ENCODE peak calls at places on chromosomes 1 and 21, in five cellular contexts. O is Peyer's patch, S is left lung, U is adrenal gland, V is psoas muscle. B is an unnamed sample.

GRCh38 chr1:192654607-192655389 is 18.9 kb downstream of the RGS13 start:
- DNase-seq in U (no peak), S (no peak), O (no peak), V (no peak), B (peak; percentile 24)

GRCh38 chr1:3743421-3743820 is 8.8 kb upstream of the CCDC27 start:
- DNase-seq in O (no peak), U (no peak), S (no peak), V (no peak), B (no peak)

GRCh38 chr21:38240121-38240520 is 16.7 kb upstream of the KCNJ15 start:
- DNase-seq in U (no peak), S (no peak), V (no peak), O (no peak), B (no peak)

GRCh38 chr1:109983380-109984189 is 980 bp upstream of the AHCYL1 start:
- DNase-seq in V (no peak), O (no peak), U (no peak), S (no peak), B (no peak)

GRCh38 chr1:6523566-6523965 is 30.7 kb downstream of the NOL9 start:
- DNase-seq in S (no peak), V (peak; percentile 53), O (no peak), U (peak; percentile 65), B (no peak)

GRCh38 chr1:64875101-64875500 is 91.2 kb downstream of the JAK1 start:
- DNase-seq in S (no peak), U (no peak), V (no peak), O (no peak), B (no peak)

GRCh38 chr1:224273651-224274050 is 56.3 kb downstream of the NVL start:
- DNase-seq in V (no peak), O (no peak), U (no peak), S (no peak), B (peak; percentile 16)

GRCh38 chr1:232218955-232219865 is 410.7 kb downstream of the SIPA1L2 start:
- DNase-seq in V (no peak), S (no peak), O (no peak), U (no peak), B (no peak)

GRCh38 chr1:99327357-99327756 is 63.1 kb downstream of the PLPPR4 start:
- DNase-seq in O (no peak), U (no peak), S (no peak), V (no peak), B (no peak)

GRCh38 chr1:115547661-115548060 is 94.1 kb upstream of the VANGL1 start:
- DNase-seq in V (no peak), U (no peak), S (no peak), O (no peak), B (no peak)

GRCh38 chr1:223720987-223721591 is 8.8 kb downstream of the CAPN2 start:
- DNase-seq in O (no peak), S (no peak), V (no peak), U (peak; percentile 68), B (peak; percentile 89)

GRCh38 chr1:201220388-201220715 is 29.7 kb downstream of the IGFN1 start:
- DNase-seq in V (no peak), U (no peak), O (no peak), S (no peak), B (no peak)

GRCh38 chr1:109514846-109515245 is 5.3 kb upstream of the AMIGO1 start:
- DNase-seq in V (no peak), U (no peak), S (no peak), O (no peak), B (no peak)

GRCh38 chr1:23214640-23215039 is 2.7 kb downstream of the HTR1D start:
- DNase-seq in O (no peak), S (no peak), U (no peak), V (no peak), B (no peak)

GRCh38 chr1:1059494-1060280 is 14.4 kb downstream of the RNF223 start:
- DNase-seq in U (peak; percentile 74), S (peak; percentile 96), V (peak; percentile 94), O (peak; percentile 94), B (no peak)

GRCh38 chr1:44723064-44723463 is 7.9 kb downstream of the RNU5D-1 start:
- DNase-seq in U (no peak), O (no peak), V (no peak), S (no peak), B (no peak)

GRCh38 chr1:150663322-150663721 is 33.6 kb downstream of the GOLPH3L start:
- DNase-seq in U (no peak), O (no peak), S (no peak), V (no peak), B (no peak)

GRCh38 chr1:167052389-167052788 is 37.8 kb downstream of the GPA33 start:
- DNase-seq in V (no peak), S (no peak), O (no peak), U (no peak), B (no peak)

GRCh38 chr21:45602106-45602505 is 41.4 kb upstream of the PCBP3 start:
- DNase-seq in U (no peak), O (no peak), V (no peak), S (no peak), B (no peak)

GRCh38 chr1:212671342-212672031 is 28.2 kb downstream of the BATF3 start:
- DNase-seq in V (no peak), U (peak; percentile 43), O (peak; percentile 37), S (no peak), B (no peak)

GRCh38 chr1:184158911-184159701 is 107.6 kb downstream of the TSEN15 start:
- DNase-seq in O (no peak), V (no peak), U (no peak), S (no peak), B (no peak)

GRCh38 chr1:47711211-47711847 is 273.5 kb downstream of the FOXD2 start:
- DNase-seq in O (no peak), V (no peak), U (no peak), S (no peak), B (no peak)

GRCh38 chr1:47710075-47711071 is 272.5 kb downstream of the FOXD2 start:
- DNase-seq in V (peak; percentile 86), O (peak; percentile 41), U (peak; percentile 60), S (peak; percentile 93), B (no peak)

GRCh38 chr1:47707887-47708535 is 270.2 kb downstream of the FOXD2 start:
- DNase-seq in V (no peak), O (no peak), U (no peak), S (no peak), B (no peak)

GRCh38 chr1:47708658-47709301 is 270.9 kb downstream of the FOXD2 start:
- DNase-seq in U (no peak), O (no peak), S (peak; percentile 71), V (no peak), B (no peak)

GRCh38 chr1:47709302-47710074 is 271.6 kb downstream of the FOXD2 start:
- DNase-seq in S (peak; percentile 74), O (no peak), U (no peak), V (peak; percentile 55), B (no peak)
- TF ChIP-seq CTCF in S (peak; percentile 19), O (peak; percentile 49), U (peak; percentile 30), V (peak; percentile 21), B (peak; percentile 46)

DNA sequence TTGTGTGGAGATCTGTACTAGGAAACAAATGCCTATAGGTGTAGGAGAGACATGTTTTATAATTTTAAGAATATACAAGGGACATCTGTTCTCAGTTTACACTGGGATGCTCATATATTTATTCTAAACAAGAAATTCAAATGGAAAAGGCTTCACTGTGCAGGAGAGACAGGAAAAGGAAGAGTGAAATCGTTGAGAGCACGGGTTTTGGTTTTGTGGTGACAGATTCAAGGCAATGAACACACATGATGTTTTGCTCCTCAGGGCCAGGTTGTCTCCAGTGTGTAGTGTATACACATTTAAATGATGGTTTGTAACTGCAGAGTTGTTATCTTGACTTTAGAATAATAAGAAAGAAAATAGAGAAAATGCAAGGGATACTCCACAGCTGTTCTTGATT is 73.7 kb downstream of the S1PR1 start:
- DNase-seq in U (no peak), O (peak; percentile 65), V (no peak), S (no peak), B (no peak)
- H3K27me3 ChIP-seq in U (no peaks in the 10 kb centered on the region), O (no peaks in the 10 kb centered on the region), V (no peaks in the 10 kb centered on the region), S (peaks cover 13% of the 10 kb centered on the region), B (peaks cover 22% of the 10 kb centered on the region)

GRCh38 chr1:27300341-27301051 is 21.5 kb upstream of the TMEM222 start:
- DNase-seq in S (peak; percentile 93), U (peak; percentile 80), V (peak; percentile 91), O (peak; percentile 66), B (peak; percentile 52)
- H3K36me3 ChIP-seq in S (peaks cover 91% of the 10 kb centered on the region), U (peaks cover 65% of the 10 kb centered on the region), V (peaks cover 83% of the 10 kb centered on the region), O (peaks cover 79% of the 10 kb centered on the region), B (peaks cover 11% of the 10 kb centered on the region)

GRCh38 chr21:21232320-21232719 is 234.1 kb downstream of the NCAM2 start:
- DNase-seq in V (no peak), U (peak; percentile 33), O (no peak), S (no peak), B (peak; percentile 3)
- TF ChIP-seq CTCF in V (no peak), U (peak; percentile 63), O (no peak), S (no peak), B (peak; percentile 39)

GRCh38 chr1:25103180-25103790 is 129.0 kb downstream of the SYF2 start:
- DNase-seq in V (no peak), O (no peak), U (no peak), S (no peak), B (no peak)
- H3K27me3 ChIP-seq in V (peaks cover 17% of the 10 kb centered on the region), O (no peaks in the 10 kb centered on the region), U (peaks cover 6% of the 10 kb centered on the region), S (peaks cover 22% of the 10 kb centered on the region), B (peaks cover 19% of the 10 kb centered on the region)

GRCh38 chr1:180182721-180183311 is 28.1 kb downstream of the QSOX1 start:
- DNase-seq in U (no peak), O (no peak), V (no peak), S (no peak), B (no peak)
- H3K36me3 ChIP-seq in U (peaks cover 30% of the 10 kb centered on the region), O (peaks cover 50% of the 10 kb centered on the region), V (peaks cover 70% of the 10 kb centered on the region), S (peaks cover 92% of the 10 kb centered on the region), B (peaks cover 21% of the 10 kb centered on the region)

DNA sequence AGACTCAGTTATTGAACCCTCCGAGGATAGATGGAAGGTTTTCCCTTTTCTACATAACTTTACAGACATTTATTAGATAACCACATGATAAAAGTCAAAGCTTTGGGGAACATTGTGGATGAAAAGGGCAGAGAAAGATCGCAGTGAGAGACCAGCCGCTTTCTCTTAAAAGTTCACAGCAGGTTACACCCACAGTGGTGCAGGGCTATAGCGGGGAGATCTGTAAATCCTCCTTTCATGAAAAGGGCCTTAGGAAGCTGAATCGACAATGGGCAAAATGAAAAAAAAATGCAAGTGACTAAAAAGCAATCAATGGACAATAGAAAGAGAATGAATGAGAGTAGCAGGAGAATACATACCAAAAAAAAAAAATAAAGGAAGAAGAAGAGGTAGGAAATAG is 218.6 kb downstream of the GRIK1 start:
- DNase-seq in S (no peak), V (no peak), O (no peak), U (no peak), B (no peak)
- TF ChIP-seq CTCF in S (no peak), V (no peak), O (no peak), U (no peak), B (no peak)

GRCh38 chr21:33063365-33063883 is 6.5 kb upstream of the OLIG1 start:
- DNase-seq in S (no peak), O (no peak), U (no peak), V (no peak), B (no peak)

GRCh38 chr21:33061233-33061632 is 8.7 kb upstream of the OLIG1 start:
- DNase-seq in U (no peak), O (no peak), V (no peak), S (no peak), B (no peak)

GRCh38 chr21:33064623-33064996 is 5.3 kb upstream of the OLIG1 start:
- DNase-seq in O (no peak), S (no peak), U (no peak), V (no peak), B (no peak)

GRCh38 chr21:33067045-33067444 is 2.9 kb upstream of the OLIG1 start:
- DNase-seq in O (no peak), V (no peak), U (no peak), S (no peak), B (no peak)

GRCh38 chr21:33063907-33064622 is 5.9 kb upstream of the OLIG1 start:
- DNase-seq in V (no peak), O (no peak), U (no peak), S (no peak), B (no peak)
- H3K27me3 ChIP-seq in V (peaks cover 46% of the 10 kb centered on the region), O (peaks cover 10% of the 10 kb centered on the region), U (peaks cover 50% of the 10 kb centered on the region), S (peaks cover 81% of the 10 kb centered on the region), B (peaks cover 33% of the 10 kb centered on the region)

B was measured in BJ.